ENCODE peak calls at places on chromosomes 6 and 20, in six cellular contexts. X is heart left ventricle, L is neural progenitor cell, H is uterus, Y is astrocyte of the spinal cord, U is astrocyte of the cerebellum. W is an unnamed sample.

GRCh38 chr20:33014336-33015113 is 7.0 kb downstream of the BPIFB2 start:
- DNase-seq in L (peak), H (no peak), U (no peak), X (no peak), Y (no peak), W (no peak)

GRCh38 chr6:165573671-165574070 is 89.4 kb downstream of the PDE10A start:
- DNase-seq in Y (peak), X (peak), H (peak), U (peak), L (peak), W (no peak)

GRCh38 chr20:56581701-56582100 is 47.4 kb upstream of the TFAP2C start:
- DNase-seq in Y (no peak), U (no peak), L (no peak), H (no peak), X (no peak), W (no peak)

GRCh38 chr6:36120979-36121706 is 9.2 kb upstream of the MAPK13 start:
- DNase-seq in Y (no peak), H (no peak), U (no peak), X (peak), L (no peak), W (no peak)

GRCh38 chr20:3794701-3795420 is 1.2 kb upstream of the CDC25B start:
- DNase-seq in U (no peak), X (no peak), Y (no peak), H (no peak), L (peak), W (no peak)

GRCh38 chr6:155381856-155382690 is 67.8 kb upstream of the TFB1M start:
- DNase-seq in Y (peak), X (no peak), H (no peak), L (no peak), U (no peak), W (no peak)

GRCh38 chr20:51570755-51571469 is 28.4 kb upstream of the NFATC2 start:
- DNase-seq in U (no peak), X (peak), L (no peak), Y (no peak), H (no peak), W (no peak)

GRCh38 chr6:22785036-22785435 is 215.7 kb downstream of the HDGFL1 start:
- DNase-seq in L (peak), X (no peak), U (no peak), Y (peak), H (no peak), W (no peak)

GRCh38 chr6:109239918-109240321 is 142.3 kb downstream of the CD164 start:
- DNase-seq in H (no peak), Y (no peak), U (no peak), X (no peak), L (no peak), W (no peak)

GRCh38 chr20:35739294-35740163 is 2.5 kb downstream of the RBM39 start:
- DNase-seq in L (peak), Y (peak), U (no peak), X (no peak), H (no peak), W (peak)

GRCh38 chr6:68296126-68296525 is 339.0 kb upstream of the ADGRB3 start:
- DNase-seq in Y (peak), H (no peak), L (no peak), X (no peak), U (peak), W (no peak)

GRCh38 chr6:138546733-138547185 is 47.5 kb upstream of the NHSL1 start:
- DNase-seq in U (peak), X (no peak), H (no peak), Y (peak), L (no peak), W (peak)

GRCh38 chr6:43695078-43695966 is 7.7 kb upstream of the MRPS18A start:
- DNase-seq in Y (no peak), U (no peak), X (peak), H (no peak), L (peak), W (no peak)

GRCh38 chr20:46739441-46740213 is 30.2 kb downstream of the SLC2A10 start:
- DNase-seq in X (no peak), U (no peak), L (no peak), H (no peak), Y (no peak), W (no peak)

GRCh38 chr20:1273366-1273765 is 7.3 kb downstream of the SNPH start:
- DNase-seq in H (no peak), X (no peak), U (no peak), L (no peak), Y (no peak), W (no peak)

GRCh38 chr6:136236491-136237293 is 13.4 kb downstream of the MTFR2 start:
- DNase-seq in Y (no peak), L (peak), X (no peak), U (no peak), H (no peak), W (peak)

GRCh38 chr6:157579467-157580031 is 198.6 kb downstream of the ZDHHC14 start:
- DNase-seq in Y (no peak), H (no peak), U (no peak), L (no peak), X (no peak), W (no peak)

DNA sequence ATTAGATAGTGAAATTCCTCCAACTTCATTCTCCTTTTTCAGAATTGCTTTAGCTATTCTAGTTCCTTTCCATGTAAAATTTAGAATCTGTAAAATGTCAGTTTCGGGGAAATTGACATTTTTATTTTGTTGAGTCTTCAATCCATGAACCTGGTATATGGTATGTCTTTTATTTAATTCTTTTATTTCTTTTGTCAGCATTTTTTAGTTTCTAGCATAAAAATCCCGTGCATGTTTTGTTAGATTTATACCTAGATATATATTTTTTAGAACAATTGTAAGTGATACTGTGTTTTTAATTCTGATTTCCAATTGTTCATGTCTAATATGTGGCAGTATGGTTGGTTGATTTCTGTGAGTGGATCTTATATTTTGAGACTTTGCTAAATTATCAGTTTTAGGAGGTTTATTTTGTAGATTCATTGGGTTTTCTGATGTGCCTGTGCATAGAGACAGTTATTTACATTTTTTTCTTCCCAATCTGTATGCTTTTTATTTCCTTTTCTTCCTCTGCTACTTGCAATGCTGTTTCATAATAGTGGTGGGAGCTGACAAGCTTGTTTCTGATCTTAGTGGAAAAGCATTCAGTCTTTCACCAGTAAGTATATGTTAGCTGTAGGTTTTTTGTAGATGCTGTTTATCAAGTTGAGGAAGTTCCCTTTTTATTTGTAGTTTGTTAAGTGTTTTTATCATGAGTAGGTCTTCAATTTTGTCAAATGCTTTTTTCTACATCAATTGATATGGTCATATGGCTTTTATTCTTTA is 13.7 kb downstream of the TAB2 start:
- DNase-seq in L (no peak), Y (peak), X (no peak), U (no peak), H (no peak), W (no peak)
- H3K4me3 ChIP-seq in L (no peak), Y (no peak), X (no peak), U (no peak), H (no peak), W (no peak)

GRCh38 chr6:32943864-32944263 is 3.0 kb upstream of the HLA-DMB start:
- DNase-seq in X (no peak), Y (no peak), H (no peak), L (no peak), U (no peak), W (no peak)

GRCh38 chr6:32945953-32946352 is 5.1 kb upstream of the HLA-DMB start:
- DNase-seq in L (no peak), H (no peak), U (no peak), X (no peak), Y (no peak), W (no peak)

GRCh38 chr6:32942555-32942954 is 1.7 kb upstream of the HLA-DMB start:
- DNase-seq in L (no peak), H (no peak), Y (no peak), X (no peak), U (no peak), W (no peak)

GRCh38 chr6:32945106-32945761 is 4.4 kb upstream of the HLA-DMB start:
- DNase-seq in L (no peak), U (no peak), H (no peak), Y (no peak), X (no peak), W (no peak)

GRCh38 chr6:32944265-32944664 is 3.4 kb upstream of the HLA-DMB start:
- DNase-seq in U (no peak), X (no peak), L (no peak), Y (no peak), H (no peak), W (peak)
- H3K4me3 ChIP-seq in U (no peak), X (no peak), L (no peak), Y (no peak), H (no peak), W (peak)

DNA sequence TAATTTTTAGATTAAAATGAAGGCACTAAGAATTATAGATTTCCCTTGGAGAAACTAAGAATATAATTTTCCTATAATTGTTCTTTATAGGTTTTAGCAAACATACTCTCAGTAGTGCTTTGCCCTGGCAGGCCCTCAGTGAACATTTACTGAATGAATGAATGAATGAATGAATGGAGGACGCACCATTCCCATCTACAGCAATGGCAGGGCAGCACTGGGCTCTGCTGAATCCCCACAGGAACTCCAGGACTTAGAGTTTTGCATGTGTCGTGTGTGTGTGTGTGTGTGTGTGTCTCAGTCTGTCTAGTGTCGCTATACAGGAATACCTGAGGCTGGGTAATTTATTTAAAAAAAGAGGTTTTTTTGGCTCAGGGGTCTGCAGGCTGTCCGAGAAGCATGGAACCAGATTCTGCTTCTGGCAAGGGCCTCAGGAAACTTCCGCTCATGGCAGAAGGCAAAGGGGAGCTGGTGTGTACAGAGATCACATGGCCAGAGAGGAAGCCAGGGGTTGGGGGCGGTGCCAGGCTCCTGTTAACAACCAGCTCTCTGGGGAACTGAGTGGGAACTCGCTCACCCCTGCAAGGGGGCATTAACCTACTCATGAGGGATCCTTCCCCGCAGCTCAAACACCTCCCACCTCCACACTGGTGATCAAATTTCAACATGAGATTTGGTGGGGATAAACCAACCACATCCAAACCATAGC is 20.1 kb downstream of the RNASET2 start:
- DNase-seq in U (no peak), H (no peak), Y (no peak), L (no peak), X (no peak), W (no peak)
- H3K4me3 ChIP-seq in U (no peak), H (no peak), Y (no peak), L (no peak), X (no peak), W (no peak)

DNA sequence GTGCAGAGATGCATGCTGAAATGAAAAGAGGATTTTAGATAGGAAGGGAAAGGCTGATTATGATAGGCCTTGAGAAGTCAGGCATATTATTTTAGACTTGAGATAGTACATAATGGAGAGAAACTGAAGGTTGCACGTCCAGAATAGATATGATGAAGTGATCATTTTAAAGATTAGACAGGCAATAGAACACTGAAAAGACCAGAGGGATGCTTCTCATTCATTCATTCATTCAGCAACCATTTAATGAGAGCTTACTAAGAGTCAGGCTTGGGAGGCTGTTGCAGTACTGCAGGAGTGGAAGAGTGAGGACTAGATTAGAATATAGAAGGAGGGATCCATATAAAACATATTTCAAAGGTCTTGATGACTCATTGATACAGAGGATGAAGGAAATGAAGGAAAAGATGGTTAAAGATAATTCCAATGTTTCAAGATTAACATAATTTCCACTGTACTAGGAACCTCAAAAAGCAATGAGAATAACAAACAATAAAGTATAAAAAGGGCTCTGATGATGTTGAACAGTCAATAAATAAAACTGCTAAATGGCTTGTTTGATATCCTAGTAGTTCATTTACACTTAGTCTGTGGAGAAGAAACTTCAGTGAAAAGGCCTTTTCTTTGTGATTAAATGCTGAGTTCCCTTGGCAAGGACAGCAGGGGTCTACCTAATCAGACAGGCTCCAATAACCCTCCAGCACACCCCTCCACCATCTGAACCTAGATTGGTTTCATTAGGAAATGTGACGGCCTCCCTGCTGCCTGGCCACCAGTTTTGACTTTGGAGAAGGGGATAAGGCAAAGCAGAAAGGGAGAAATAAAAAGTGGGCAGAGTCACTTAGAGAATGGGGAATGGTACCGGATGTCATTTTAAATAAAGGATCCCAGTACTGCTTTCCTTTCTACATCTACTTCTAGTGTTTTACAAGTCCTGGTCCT is 5.3 kb upstream of the FBXO9 start:
- DNase-seq in H (no peak), L (peak), X (no peak), U (no peak), Y (no peak), W (no peak)
- H3K4me3 ChIP-seq in H (peak), L (peak), X (peak), U (peak), Y (peak), W (no peak)

DNA sequence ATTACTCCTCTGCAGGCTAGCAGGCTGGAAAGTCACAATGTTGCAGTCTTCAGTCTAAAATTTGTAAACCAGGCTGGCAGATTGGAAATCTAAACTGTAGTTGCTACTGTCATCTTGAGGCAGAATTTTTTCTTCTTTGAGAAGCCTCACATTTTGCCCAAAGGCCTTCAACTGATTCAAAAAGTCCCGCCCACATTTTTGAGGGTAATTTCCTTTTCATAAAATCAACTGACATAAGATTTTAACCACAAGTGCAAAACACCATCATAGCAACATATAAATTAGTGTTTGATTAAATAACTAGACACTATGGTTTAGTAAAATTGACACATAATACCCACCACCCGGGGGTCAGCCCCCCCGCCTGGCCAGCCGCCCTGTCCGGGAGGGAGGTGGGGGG is 28.4 kb downstream of the HLA-C start:
- DNase-seq in L (no peak), Y (no peak), U (no peak), X (no peak), H (no peak), W (peak)
- H3K4me3 ChIP-seq in L (no peak), Y (no peak), U (no peak), X (no peak), H (no peak), W (no peak)

DNA sequence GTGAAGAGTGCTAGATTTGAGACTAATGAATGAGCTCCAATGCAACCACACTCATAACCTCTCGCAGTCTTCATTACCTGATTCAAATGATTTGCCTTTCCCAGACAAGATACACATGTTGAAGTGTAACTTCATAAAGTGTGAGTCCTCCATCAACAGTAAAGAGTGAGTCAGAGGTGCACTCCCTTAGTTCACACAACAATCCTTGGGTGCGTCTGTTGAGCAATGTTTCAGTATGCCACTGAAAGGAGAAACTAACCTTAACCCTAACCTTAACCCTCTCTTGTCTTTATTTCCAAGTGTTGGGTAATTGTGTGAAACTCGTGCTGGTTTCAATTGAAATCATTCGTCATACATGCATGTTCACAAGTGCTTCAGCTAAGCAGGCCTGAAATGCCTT is 21.0 kb upstream of the RIN2 start:
- DNase-seq in Y (peak), X (no peak), U (no peak), L (no peak), H (no peak), W (no peak)
- H3K4me3 ChIP-seq in Y (no peak), X (no peak), U (no peak), L (no peak), H (no peak), W (no peak)

W was measured in Jurkat, Clone E6-1.